ENCODE peak calls at places on chromosomes 5 and 9, in five cellular contexts. Q is effector memory CD8-positive, alpha-beta T cell; L is mucosa of descending colon; H is activated CD4-positive, alpha-beta T cell treated with anti-CD3 and anti-CD28 coated beads, Interleukin-2, amount 50 U/mL, for 4 hours; B is NB4. T is an unnamed sample.

GRCh38 chr9:3467593-3468219 is 58.1 kb downstream of the RFX3 start:
- DNase-seq in Q (peak; percentile 47), L (peak; percentile 70), H (peak; percentile 56), B (peak; percentile 87), T (peak; percentile 28)

GRCh38 chr9:99239341-99240055 is 17.4 kb downstream of the SEC61B start:
- DNase-seq in Q (no peak), L (no peak), H (no peak), B (no peak), T (no peak)

GRCh38 chr9:13718539-13718938 is 439.0 kb upstream of the MPDZ start:
- DNase-seq in Q (no peak), L (no peak), H (no peak), B (no peak), T (no peak)

GRCh38 chr5:13234-13633 is 78.7 kb upstream of the PLEKHG4B start:
- DNase-seq in Q (no peak), L (no peak), H (no peak), B (no peak), T (no peak)

GRCh38 chr5:176658817-176659216 is 11.5 kb downstream of the TSPAN17 start:
- DNase-seq in Q (no peak), L (peak; percentile 67), H (no peak), B (no peak), T (no peak)

GRCh38 chr5:162274684-162275083 is 207.1 kb downstream of the GABRG2 start:
- DNase-seq in Q (no peak), L (no peak), H (no peak), B (no peak), T (no peak)

GRCh38 chr9:137277329-137278041 is at the start of gene TOR4A:
- DNase-seq in Q (no peak), L (peak; percentile 91), H (no peak), B (peak; percentile 95), T (no peak)

GRCh38 chr5:170327802-170328201 is 30.2 kb upstream of the LCP2 start:
- DNase-seq in Q (no peak), L (no peak), H (no peak), B (peak; percentile 59), T (no peak)

GRCh38 chr5:181114844-181115778 is 15.9 kb downstream of the OR2V1 start:
- DNase-seq in Q (no peak), L (no peak), H (no peak), B (no peak), T (no peak)

GRCh38 chr9:131738838-131739191 is 1.1 kb downstream of the RAPGEF1 start:
- DNase-seq in Q (no peak), L (peak; percentile 67), H (no peak), B (no peak), T (no peak)

GRCh38 chr5:163619273-163619672 is 113.9 kb downstream of the MAT2B start:
- DNase-seq in Q (no peak), L (no peak), H (no peak), B (no peak), T (no peak)

GRCh38 chr5:111680737-111681413 is 76.1 kb downstream of the NREP start:
- DNase-seq in Q (no peak), L (peak; percentile 74), H (no peak), B (no peak), T (no peak)

GRCh38 chr5:118553662-118554061 is 434.7 kb downstream of the DTWD2 start:
- DNase-seq in Q (no peak), L (no peak), H (no peak), B (peak; percentile 16), T (no peak)

GRCh38 chr9:25724424-25724823 is 46.2 kb upstream of the TUSC1 start:
- DNase-seq in Q (no peak), L (no peak), H (no peak), B (no peak), T (no peak)

GRCh38 chr9:130846487-130847305 is 11.6 kb downstream of the ABL1 start:
- DNase-seq in Q (no peak), L (no peak), H (no peak), B (no peak), T (no peak)

GRCh38 chr5:77627869-77628674 is 10.4 kb downstream of the OTP start:
- DNase-seq in Q (no peak), L (no peak), H (no peak), B (no peak), T (no peak)

GRCh38 chr9:21993893-21994525 is at the start of gene CDKN2A:
- DNase-seq in Q (peak; percentile 40), L (peak; percentile 49), H (peak; percentile 37), B (no peak), T (peak; percentile 31)

GRCh38 chr9:106862115-106862945 is 636 bp upstream of the ZNF462 start:
- DNase-seq in Q (no peak), L (peak; percentile 71), H (no peak), B (no peak), T (no peak)

GRCh38 chr5:150304481-150305081 is 1.9 kb upstream of the ARSI start:
- DNase-seq in Q (no peak), L (no peak), H (no peak), B (no peak), T (no peak)

GRCh38 chr5:38360323-38361061 is 102.1 kb downstream of the EGFLAM start:
- DNase-seq in Q (no peak), L (no peak), H (no peak), B (no peak), T (no peak)

GRCh38 chr9:114880276-114880891 is 50.0 kb downstream of the TNFSF8 start:
- DNase-seq in Q (no peak), L (no peak), H (no peak), B (peak; percentile 37), T (no peak)

GRCh38 chr9:110580850-110581249 is 1.3 kb upstream of the SVEP1 start:
- DNase-seq in Q (no peak), L (no peak), H (no peak), B (no peak), T (no peak)

GRCh38 chr5:68884144-68884754 is 209.6 kb upstream of the SLC30A5 start:
- DNase-seq in Q (no peak), L (no peak), H (no peak), B (no peak), T (no peak)

GRCh38 chr5:155996123-155996522 is 330.8 kb upstream of the SGCD start:
- DNase-seq in Q (no peak), L (no peak), H (no peak), B (no peak), T (no peak)

GRCh38 chr9:79565245-79565644 is 6.5 kb upstream of the TLE4 start:
- DNase-seq in Q (no peak), L (no peak), H (no peak), B (no peak), T (no peak)

GRCh38 chr9:93721417-93721965 is 145.1 kb downstream of the PHF2 start:
- DNase-seq in Q (no peak), L (no peak), H (no peak), B (no peak), T (no peak)

GRCh38 chr5:114411380-114411931 is 49.6 kb downstream of the KCNN2 start:
- DNase-seq in Q (no peak), L (no peak), H (no peak), B (peak; percentile 28), T (no peak)

GRCh38 chr5:64939772-64940510 is 171.2 kb downstream of the CWC27 start:
- DNase-seq in Q (no peak), L (peak; percentile 42), H (no peak), B (no peak), T (no peak)

GRCh38 chr9:126521551-126521950 is 92.2 kb upstream of the LMX1B start:
- DNase-seq in Q (no peak), L (no peak), H (no peak), B (no peak), T (no peak)

GRCh38 chr5:14816999-14817761 is 54.4 kb downstream of the ANKH start:
- DNase-seq in Q (no peak), L (no peak), H (no peak), B (no peak), T (no peak)

T was measured in activated T-helper 9 cell treated with anti-CD3 and anti-CD28 coated beads, Interleukin-2, amount 50 U/mL, for 16 hours.